ENCODE peak calls at places on chromosomes 6 and 20, in nine cellular contexts. Q, B, L, N, T, E, C, P and Y are unnamed samples.

GRCh38 chr20:2114990-2115681 is 13.5 kb downstream of the STK35 start:
- DNase-seq in L (no peak), Q (no peak), T (no peak), N (no peak), C (no peak), B (no peak), E (no peak), P (no peak), Y (no peak)

GRCh38 chr20:57317789-57318371 is 11.7 kb upstream of the SPO11 start:
- DNase-seq in E (no peak), L (no peak), Q (no peak), C (no peak), T (peak), B (no peak), N (no peak), P (peak), Y (no peak)

GRCh38 chr6:89308525-89309400 is 6.3 kb downstream of the GABRR2 start:
- DNase-seq in T (no peak), B (no peak), Q (no peak), L (no peak), C (no peak), P (no peak), N (no peak), E (no peak), Y (no peak)

GRCh38 chr20:1184638-1185315 is at the start of gene TMEM74B:
- DNase-seq in E (no peak), P (no peak), L (no peak), Q (no peak), C (no peak), T (peak), B (no peak), N (no peak), Y (peak)

GRCh38 chr6:35919827-35920751 is 809 bp downstream of the SRPK1 start:
- DNase-seq in E (peak), C (no peak), L (peak), N (peak), B (peak), P (peak), Q (no peak), T (peak), Y (peak)

GRCh38 chr6:127520061-127520460 is 926 bp upstream of the MTCL3 start:
- DNase-seq in C (no peak), L (no peak), N (no peak), T (peak), B (no peak), Q (no peak), E (no peak), P (no peak), Y (no peak)

GRCh38 chr20:48526936-48527335 is 300.9 kb downstream of the PREX1 start:
- DNase-seq in C (no peak), N (no peak), E (no peak), L (no peak), P (no peak), T (no peak), Q (no peak), B (no peak), Y (no peak)

GRCh38 chr6:71123051-71123450 is 165.6 kb upstream of the OGFRL1 start:
- DNase-seq in E (no peak), Q (no peak), B (peak), N (no peak), L (no peak), C (no peak), P (no peak), T (no peak), Y (no peak)

GRCh38 chr6:162179196-162179951 is 548.2 kb downstream of the PRKN start:
- DNase-seq in C (no peak), E (no peak), L (no peak), P (no peak), B (no peak), T (no peak), N (no peak), Q (no peak), Y (no peak)